ENCODE peak calls at places on chromosomes 7 and 10, in eight cellular contexts. K is NCI-H1436, Q is mesothelial cell of epicardium, J is GF-D8, S is NCI-H748 treated with DMSO at 0.1 percent for 48 hours, Y is NCI-H2081, X is left ventricle myocardium superior, M is GM06990. P is an unnamed sample.

GRCh38 chr7:92614586-92615237 is 24.5 kb upstream of the FAM133B start:
- DNase-seq in Y (no peak), Q (no peak), M (no peak), J (no peak), X (peak; percentile 30), K (no peak), S (no peak), P (peak; percentile 71)

GRCh38 chr10:44787480-44788075 is 123.6 kb upstream of the TMEM72 start:
- DNase-seq in X (no peak), Q (no peak), J (no peak), K (no peak), Y (no peak), S (no peak), M (no peak), P (no peak)

GRCh38 chr7:140722254-140722653 is 25.7 kb downstream of the NDUFB2 start:
- DNase-seq in Y (no peak), K (no peak), M (no peak), S (no peak), X (no peak), Q (no peak), J (no peak), P (no peak)

GRCh38 chr7:38978474-38978873 is 765 bp downstream of the POU6F2 start:
- DNase-seq in M (no peak), K (no peak), X (no peak), Q (no peak), J (no peak), Y (no peak), S (no peak), P (no peak)

GRCh38 chr7:107044347-107045194 is at the start of gene PRKAR2B:
- DNase-seq in Q (peak; percentile 86), S (peak; percentile 75), M (peak; percentile 65), X (peak; percentile 90), J (no peak), Y (peak; percentile 89), K (peak; percentile 71), P (peak; percentile 26)

GRCh38 chr7:155764432-155764798 is 47.8 kb downstream of the SHH start:
- DNase-seq in S (no peak), M (no peak), X (no peak), Q (no peak), J (no peak), Y (no peak), K (peak; percentile 65), P (no peak)

GRCh38 chr10:89516149-89516832 is 19.1 kb downstream of the SLC16A12 start:
- DNase-seq in S (no peak), Y (no peak), X (peak; percentile 69), J (no peak), M (no peak), K (no peak), Q (peak; percentile 64), P (peak; percentile 4)

GRCh38 chr7:71535616-71536015 is 403.7 kb downstream of the GALNT17 start:
- DNase-seq in Q (no peak), J (no peak), S (no peak), M (no peak), X (no peak), K (no peak), Y (no peak), P (no peak)

GRCh38 chr7:120742370-120742769 is 115.6 kb downstream of the TSPAN12 start:
- DNase-seq in J (no peak), M (no peak), K (no peak), Q (no peak), S (peak; percentile 82), X (no peak), Y (peak; percentile 65), P (peak; percentile 93)

GRCh38 chr7:148672041-148672440 is 26.7 kb upstream of the CUL1 start:
- DNase-seq in Y (no peak), J (no peak), M (no peak), X (no peak), Q (no peak), K (no peak), S (no peak), P (no peak)

P was measured in SHP77.